ENCODE peak calls at places on chromosomes 12 and 14, in four cellular contexts. One of them, this sample, is unnamed.
A peak's percentile ranks its signal among the peaks of the same experiment; 100 is the strongest.

GRCh38 chr12:84738481-84738972 is 174.1 kb downstream of the SLC6A15 start:
- DNase-seq in NCI-H1694: no peak
- DNase-seq in T47D: peak; percentile 20
- DNase-seq in fibroblast of pulmonary artery: peak; percentile 64
- DNase-seq in this sample: no peak

GRCh38 chr14:93060841-93061240 is 54.9 kb downstream of the ITPK1 start:
- DNase-seq in fibroblast of pulmonary artery: no peak
- DNase-seq in T47D: no peak
- DNase-seq in NCI-H1694: no peak
- DNase-seq in this sample: no peak

GRCh38 chr14:34157642-34158041 is 206.8 kb upstream of the EGLN3 start:
- DNase-seq in NCI-H1694: no peak
- DNase-seq in T47D: no peak
- DNase-seq in fibroblast of pulmonary artery: no peak
- DNase-seq in this sample: no peak

GRCh38 chr12:19671695-19672094 is 232.4 kb downstream of the AEBP2 start:
- DNase-seq in fibroblast of pulmonary artery: no peak
- DNase-seq in T47D: no peak
- DNase-seq in NCI-H1694: peak; percentile 91
- DNase-seq in this sample: no peak

GRCh38 chr12:115419145-115419646 is 735.2 kb upstream of the TBX3 start:
- DNase-seq in T47D: no peak
- DNase-seq in NCI-H1694: no peak
- DNase-seq in fibroblast of pulmonary artery: no peak
- DNase-seq in this sample: no peak

GRCh38 chr12:49358548-49359141 is 8.6 kb upstream of the SPATS2 start:
- DNase-seq in fibroblast of pulmonary artery: peak; percentile 83
- DNase-seq in NCI-H1694: peak; percentile 73
- DNase-seq in T47D: peak; percentile 83
- DNase-seq in this sample: no peak

GRCh38 chr12:1913377-1914115 is 4.9 kb downstream of the CACNA2D4 start:
- DNase-seq in NCI-H1694: no peak
- DNase-seq in T47D: no peak
- DNase-seq in fibroblast of pulmonary artery: no peak
- DNase-seq in this sample: no peak

GRCh38 chr12:26863515-26863914 is 30.5 kb upstream of the ITPR2 start:
- DNase-seq in T47D: no peak
- DNase-seq in fibroblast of pulmonary artery: no peak
- DNase-seq in NCI-H1694: no peak
- DNase-seq in this sample: no peak

GRCh38 chr12:19694627-19695026 is 255.3 kb downstream of the AEBP2 start:
- DNase-seq in fibroblast of pulmonary artery: peak; percentile 78
- DNase-seq in NCI-H1694: no peak
- DNase-seq in T47D: no peak
- DNase-seq in this sample: no peak

GRCh38 chr14:71487941-71488340 is 444.3 kb upstream of the RGS6 start:
- DNase-seq in NCI-H1694: no peak
- DNase-seq in T47D: no peak
- DNase-seq in fibroblast of pulmonary artery: no peak
- DNase-seq in this sample: no peak

GRCh38 chr12:131628766-131629448 is 82.0 kb upstream of the SFSWAP start:
- DNase-seq in fibroblast of pulmonary artery: no peak
- DNase-seq in T47D: no peak
- DNase-seq in NCI-H1694: no peak
- DNase-seq in this sample: no peak

GRCh38 chr14:94904636-94905035 is 134.7 kb upstream of the GSC start:
- DNase-seq in NCI-H1694: no peak
- DNase-seq in fibroblast of pulmonary artery: peak; percentile 12
- DNase-seq in T47D: peak; percentile 24
- DNase-seq in this sample: no peak

GRCh38 chr14:56423591-56423991 is 156.0 kb upstream of the TMEM260 start:
- DNase-seq in NCI-H1694: no peak
- DNase-seq in fibroblast of pulmonary artery: peak; percentile 70
- DNase-seq in T47D: no peak
- DNase-seq in this sample: no peak

GRCh38 chr14:93104961-93105360 is 10.8 kb downstream of the ITPK1 start:
- DNase-seq in T47D: peak; percentile 59
- DNase-seq in NCI-H1694: no peak
- DNase-seq in fibroblast of pulmonary artery: no peak
- DNase-seq in this sample: no peak

GRCh38 chr12:126424696-126425095 is 1359.5 kb downstream of the AACS start:
- DNase-seq in T47D: no peak
- DNase-seq in fibroblast of pulmonary artery: peak; percentile 9
- DNase-seq in NCI-H1694: no peak
- DNase-seq in this sample: no peak

GRCh38 chr14:102539544-102540309 is 30.2 kb upstream of the ANKRD9 start:
- DNase-seq in T47D: no peak
- DNase-seq in fibroblast of pulmonary artery: peak; percentile 96
- DNase-seq in NCI-H1694: peak; percentile 99
- DNase-seq in this sample: no peak

GRCh38 chr12:72102150-72102549 is 163.5 kb downstream of the TPH2 start:
- DNase-seq in T47D: no peak
- DNase-seq in NCI-H1694: no peak
- DNase-seq in fibroblast of pulmonary artery: no peak
- DNase-seq in this sample: no peak

GRCh38 chr12:13049816-13050215 is 5.6 kb downstream of the FAM234B start:
- DNase-seq in T47D: no peak
- DNase-seq in fibroblast of pulmonary artery: peak; percentile 63
- DNase-seq in NCI-H1694: no peak
- DNase-seq in this sample: no peak

GRCh38 chr14:77682158-77682553 is 25.7 kb downstream of the ALKBH1 start:
- DNase-seq in fibroblast of pulmonary artery: peak; percentile 33
- DNase-seq in NCI-H1694: no peak
- DNase-seq in T47D: peak; percentile 22
- DNase-seq in this sample: no peak

GRCh38 chr12:26651566-26652188 is 181.3 kb downstream of the ITPR2 start:
- DNase-seq in NCI-H1694: peak; percentile 81
- DNase-seq in fibroblast of pulmonary artery: peak; percentile 84
- DNase-seq in T47D: peak; percentile 77
- DNase-seq in this sample: peak; percentile 20

GRCh38 chr12:39125580-39125979 is 220.2 kb upstream of the CPNE8 start:
- DNase-seq in fibroblast of pulmonary artery: no peak
- DNase-seq in NCI-H1694: no peak
- DNase-seq in T47D: peak; percentile 15
- DNase-seq in this sample: no peak

GRCh38 chr12:94534761-94535613 is 75.3 kb upstream of the CEP83 start:
- DNase-seq in fibroblast of pulmonary artery: no peak
- DNase-seq in T47D: no peak
- DNase-seq in NCI-H1694: no peak
- DNase-seq in this sample: no peak

GRCh38 chr14:41986726-41987125 is 380.1 kb downstream of the LRFN5 start:
- DNase-seq in NCI-H1694: no peak
- DNase-seq in T47D: no peak
- DNase-seq in fibroblast of pulmonary artery: peak; percentile 53
- DNase-seq in this sample: no peak

GRCh38 chr14:42214981-42215491 is 608.4 kb downstream of the LRFN5 start:
- DNase-seq in T47D: no peak
- DNase-seq in NCI-H1694: no peak
- DNase-seq in fibroblast of pulmonary artery: peak; percentile 72
- DNase-seq in this sample: no peak

GRCh38 chr14:68135566-68135965 is 316.0 kb downstream of the RAD51B start:
- DNase-seq in T47D: no peak
- DNase-seq in NCI-H1694: no peak
- DNase-seq in fibroblast of pulmonary artery: no peak
- DNase-seq in this sample: no peak

GRCh38 chr14:67837011-67837624 is 17.5 kb downstream of the RAD51B start:
- DNase-seq in NCI-H1694: peak; percentile 65
- DNase-seq in fibroblast of pulmonary artery: peak; percentile 92
- DNase-seq in T47D: peak; percentile 91
- DNase-seq in this sample: no peak

GRCh38 chr14:89748004-89748403 is 206.5 kb downstream of the EFCAB11 start:
- DNase-seq in T47D: no peak
- DNase-seq in NCI-H1694: no peak
- DNase-seq in fibroblast of pulmonary artery: no peak
- DNase-seq in this sample: no peak

GRCh38 chr12:19299765-19300164 is 139.5 kb upstream of the AEBP2 start:
- DNase-seq in NCI-H1694: no peak
- DNase-seq in T47D: peak; percentile 43
- DNase-seq in fibroblast of pulmonary artery: peak; percentile 60
- DNase-seq in this sample: no peak

This sample was measured in stimulated activated CD8-positive, alpha-beta memory T cell treated with anti-CD3 and anti-CD28 coated beads, Interleukin-2, amount 100 ng/mL, for 48 hours.